ENCODE peak calls at places on chromosomes 13 and 19, in four cellular contexts. Y is lower leg skin, W is Peyer's patch, L is endothelial cell of umbilical vein. X is an unnamed sample.

GRCh38 chr19:30135797-30136196 is 193.8 kb downstream of the URI1 start:
- DNase-seq in L (no peak), Y (no peak), W (no peak), X (no peak)

GRCh38 chr13:77894743-77895142 is 23.9 kb downstream of the EDNRB start:
- DNase-seq in L (no peak), Y (no peak), W (no peak), X (no peak)

GRCh38 chr13:112618501-112618900 is 30.5 kb upstream of the TUBGCP3 start:
- DNase-seq in Y (no peak), W (no peak), L (no peak), X (no peak)

GRCh38 chr13:79625517-79625916 is 144.6 kb downstream of the NDFIP2 start:
- DNase-seq in L (no peak), W (no peak), Y (no peak), X (no peak)

GRCh38 chr13:41459754-41460111 is 2.4 kb downstream of the RGCC start:
- DNase-seq in Y (no peak), L (no peak), W (no peak), X (no peak)

GRCh38 chr13:97307882-97308624 is 85.9 kb downstream of the MBNL2 start:
- DNase-seq in L (peak), W (no peak), Y (no peak), X (no peak)

GRCh38 chr19:29389495-29389894 is 136.3 kb upstream of the VSTM2B start:
- DNase-seq in L (no peak), W (no peak), Y (no peak), X (no peak)

GRCh38 chr19:27657271-27658051 is 1555.5 kb downstream of the UQCRFS1 start:
- DNase-seq in W (no peak), L (no peak), Y (peak), X (no peak)

GRCh38 chr13:43397110-43397509 is 373.7 kb downstream of the DNAJC15 start:
- DNase-seq in L (no peak), W (no peak), Y (no peak), X (no peak)

GRCh38 chr13:97119899-97120745 is 102.0 kb upstream of the MBNL2 start:
- DNase-seq in W (no peak), Y (no peak), L (no peak), X (no peak)

DNA sequence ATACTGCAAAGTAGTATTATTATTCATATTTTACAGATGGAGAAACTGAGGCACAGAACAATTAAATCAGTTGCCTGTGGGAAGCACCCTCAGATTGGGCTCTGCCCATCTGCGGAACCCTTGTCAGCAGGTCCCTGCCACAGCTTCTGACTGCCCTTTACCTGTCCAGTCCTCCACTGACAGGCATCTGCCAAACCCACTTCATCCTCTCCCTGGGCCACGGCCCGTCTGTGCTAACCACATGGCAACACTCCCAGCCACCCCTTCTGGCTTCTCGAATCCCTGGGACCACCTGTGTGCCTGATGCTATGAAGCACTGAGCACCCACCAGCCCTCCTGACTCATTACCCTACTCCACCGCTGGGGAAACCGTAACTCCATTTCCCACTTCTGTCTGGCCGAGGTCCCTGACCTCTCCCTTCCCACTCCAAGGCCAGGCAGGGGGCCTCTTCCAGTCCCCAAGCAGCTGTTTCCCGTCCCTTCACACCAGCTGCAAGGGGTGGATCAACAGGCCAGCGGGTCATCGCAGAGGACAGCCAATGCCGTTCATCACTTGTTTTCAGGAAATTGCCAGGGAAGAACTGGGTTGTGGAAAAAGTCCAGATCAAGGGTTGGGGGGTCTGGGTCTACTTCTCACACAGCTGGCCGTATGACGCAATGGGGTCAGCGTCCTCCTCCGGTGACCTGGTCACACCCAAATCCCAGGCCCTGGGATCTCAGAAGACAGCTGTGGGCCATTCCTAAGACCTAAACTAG is 2.5 kb downstream of the KANK3 start:
- DNase-seq in W (no peak), L (peak), Y (no peak), X (peak)
- H3K4me3 ChIP-seq in W (no peak), L (no peak), Y (no peak), X (peak)

GRCh38 chr19:2845107-2845506 is 3.8 kb downstream of the ZNF555 start:
- DNase-seq in L (no peak), Y (no peak), W (no peak), X (no peak)

GRCh38 chr19:2841858-2842574 is 741 bp downstream of the ZNF555 start:
- DNase-seq in W (no peak), L (no peak), Y (no peak), X (no peak)

GRCh38 chr19:2837430-2837829 is 3.8 kb upstream of the ZNF555 start:
- DNase-seq in W (no peak), Y (no peak), L (no peak), X (no peak)

GRCh38 chr19:2846180-2846935 is 5.1 kb downstream of the ZNF555 start:
- DNase-seq in Y (no peak), L (no peak), W (no peak), X (no peak)

GRCh38 chr19:2840794-2841790 is at the start of gene ZNF555:
- DNase-seq in L (peak), Y (peak), W (peak), X (peak)
- TF ChIP-seq POLR2A in L (peak), Y (no peak), W (peak), X (peak)

GRCh38 chr13:99355267-99356215 is 48.3 kb upstream of the GPR183 start:
- DNase-seq in L (no peak), W (no peak), Y (no peak), X (no peak)
- H3K4me3 ChIP-seq in L (peak), W (no peak), Y (no peak), X (peak)

DNA sequence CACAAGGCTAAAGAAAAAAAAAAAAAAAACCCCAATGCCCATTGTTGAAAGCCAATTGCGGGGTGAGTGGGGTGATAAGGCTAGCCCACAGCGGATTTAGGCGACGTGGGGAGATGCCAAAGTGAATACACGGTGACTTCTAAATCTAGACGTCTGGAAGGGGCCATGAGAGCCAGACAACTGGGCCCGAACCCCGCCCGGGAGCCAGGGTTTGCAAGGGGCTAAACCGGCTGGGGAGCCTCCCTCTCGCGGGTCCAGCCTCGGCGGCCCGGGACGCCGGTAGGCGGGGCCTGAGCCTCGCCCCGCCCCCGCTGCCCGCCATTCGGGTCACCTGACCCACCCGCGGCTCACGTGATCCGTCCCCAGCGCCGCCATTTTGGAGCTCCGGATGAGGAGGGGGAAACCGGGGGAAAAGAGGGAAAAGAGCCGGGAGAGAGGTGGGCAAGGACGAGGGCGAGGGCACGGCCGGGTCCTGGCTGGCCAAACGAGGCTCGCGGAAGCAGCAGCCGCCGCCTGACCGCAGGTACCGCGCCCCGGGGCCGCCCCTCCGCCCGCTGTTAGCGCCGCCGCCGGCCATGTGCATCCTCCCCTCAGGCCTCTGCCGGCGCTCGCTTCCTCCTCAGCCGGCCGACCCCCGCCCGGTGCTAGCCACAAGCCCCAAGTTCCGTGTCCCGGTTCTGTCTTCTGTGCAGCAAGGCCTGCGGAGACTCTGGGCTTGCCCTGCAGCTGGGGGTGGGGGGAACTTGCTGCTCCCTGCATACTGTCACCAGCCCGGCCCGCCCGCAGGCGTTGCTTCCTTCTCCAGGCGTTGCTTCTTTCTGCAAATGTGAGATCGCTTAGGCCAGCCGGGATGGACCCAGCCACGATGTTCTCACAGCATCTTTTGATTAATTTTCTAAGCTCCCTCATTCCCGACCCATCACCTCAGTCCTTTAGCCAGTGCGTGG is at the start of gene ZNF507:
- DNase-seq in Y (peak), L (peak), W (peak), X (peak)
- TF ChIP-seq POLR2A in Y (no peak), L (peak), W (peak), X (no peak)

GRCh38 chr13:94710081-94710809 is 2.1 kb downstream of the SOX21 start:
- DNase-seq in Y (no peak), W (no peak), L (peak), X (no peak)
- H3K4me3 ChIP-seq in Y (no peak), W (no peak), L (no peak), X (no peak)

DNA sequence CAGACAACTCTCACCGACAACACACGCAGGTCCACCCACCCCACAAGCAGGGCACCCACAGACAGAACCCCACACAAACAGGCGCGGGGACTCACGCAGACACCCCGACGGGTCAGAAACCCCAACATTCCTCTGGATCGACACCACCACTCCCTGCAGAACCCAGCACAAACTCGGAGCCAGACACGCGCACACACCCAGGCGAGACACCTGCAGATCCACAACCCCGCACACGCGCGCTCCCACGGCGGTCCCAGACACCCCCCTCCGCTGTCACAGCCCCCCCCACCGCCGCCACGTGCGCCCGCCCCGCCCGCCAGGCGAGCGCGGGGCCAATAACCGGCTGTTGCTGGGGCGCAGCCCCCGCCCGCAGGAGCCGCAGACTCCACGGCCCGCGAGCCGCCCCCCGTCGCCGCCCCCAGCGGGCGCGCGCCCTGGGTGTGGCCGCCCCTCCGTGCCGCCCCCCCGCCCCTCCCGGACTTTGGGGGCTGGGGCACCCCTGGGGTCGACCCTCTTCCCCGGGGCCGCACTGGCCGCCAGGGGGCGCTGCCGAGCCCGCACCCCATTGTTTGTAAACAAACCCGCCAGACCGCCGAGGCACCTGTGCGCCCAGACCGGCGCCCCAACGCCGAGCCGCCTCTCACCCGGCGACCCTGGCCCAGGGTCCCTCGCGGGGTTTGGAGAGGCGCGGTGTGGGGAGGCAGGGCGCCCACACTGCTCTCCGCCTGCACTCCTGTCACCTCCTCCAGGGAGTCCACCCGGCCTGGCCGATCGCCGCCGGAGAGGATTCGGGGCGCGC is 678 bp downstream of the BBC3 start:
- DNase-seq in Y (peak), W (peak), L (peak), X (peak)
- TF ChIP-seq POLR2A in Y (no peak), W (no peak), L (no peak), X (no peak)

GRCh38 chr13:98652721-98653470 is 76.0 kb upstream of the STK24 start:
- DNase-seq in L (no peak), W (no peak), Y (peak), X (no peak)
- H3K4me3 ChIP-seq in L (no peak), W (no peak), Y (no peak), X (no peak)